ENCODE peak calls at places on chromosome 21, in seven cellular contexts. D is neuronal stem cell, U is H1, H is mesendoderm, V is mesenchymal stem cell, L is IMR-90, J is trophoblast cell. X is an unnamed sample.

GRCh38 chr21:35606136-35606535 is 454.2 kb downstream of the SETD4 start:
- DNase-seq in D (no peak), U (no peak), H (no peak), V (no peak), L (no peak), J (no peak), X (no peak)

GRCh38 chr21:20999567-21000169 is 1.5 kb downstream of the NCAM2 start:
- DNase-seq in D (peak; percentile 49), U (peak; percentile 70), H (peak; percentile 52), V (peak; percentile 51), L (peak; percentile 49), J (peak; percentile 34), X (peak; percentile 32)

GRCh38 chr21:31668651-31669491 is 9.4 kb downstream of the SOD1 start:
- DNase-seq in D (no peak), U (no peak), H (no peak), V (no peak), L (no peak), J (no peak), X (no peak)

GRCh38 chr21:36923270-36923669 is 43.2 kb downstream of the HLCS start:
- DNase-seq in D (no peak), U (no peak), H (no peak), V (peak; percentile 34), L (no peak), J (no peak), X (no peak)

GRCh38 chr21:29351691-29352090 is 53.0 kb downstream of the BACH1 start:
- DNase-seq in D (no peak), U (no peak), H (no peak), V (peak; percentile 78), L (peak; percentile 91), J (peak; percentile 62), X (no peak)

GRCh38 chr21:33383056-33383888 is 19.9 kb upstream of the IFNGR2 start:
- DNase-seq in D (no peak), U (no peak), H (no peak), V (peak; percentile 98), L (peak; percentile 94), J (peak; percentile 100), X (peak; percentile 45)

GRCh38 chr21:28811860-28812259 is 180.8 kb downstream of the LTN1 start:
- DNase-seq in D (no peak), U (no peak), H (no peak), V (no peak), L (no peak), J (no peak), X (no peak)

GRCh38 chr21:36422279-36423098 is 37.3 kb downstream of the CHAF1B start:
- DNase-seq in D (peak; percentile 64), U (peak; percentile 85), H (peak; percentile 95), V (peak; percentile 58), L (peak; percentile 71), J (peak; percentile 74), X (peak; percentile 86)

GRCh38 chr21:36773111-36773510 is 74.2 kb downstream of the SIM2 start:
- DNase-seq in D (no peak), U (no peak), H (no peak), V (peak; percentile 38), L (peak; percentile 89), J (no peak), X (no peak)

GRCh38 chr21:28805885-28806284 is 186.8 kb downstream of the LTN1 start:
- DNase-seq in D (no peak), U (no peak), H (no peak), V (peak; percentile 87), L (peak; percentile 97), J (no peak), X (no peak)

GRCh38 chr21:33116669-33117267 is 46.8 kb downstream of the OLIG1 start:
- DNase-seq in D (no peak), U (no peak), H (no peak), V (no peak), L (no peak), J (no peak), X (no peak)

GRCh38 chr21:36321325-36322082 is 1.5 kb downstream of the MORC3 start:
- DNase-seq in D (peak; percentile 9), U (no peak), H (peak; percentile 81), V (peak; percentile 45), L (peak; percentile 35), J (no peak), X (peak; percentile 46)

GRCh38 chr21:28393279-28393678 is 599.4 kb downstream of the LTN1 start:
- DNase-seq in D (no peak), U (no peak), H (no peak), V (no peak), L (peak; percentile 21), J (no peak), X (no peak)

GRCh38 chr21:17469727-17470126 is 43.1 kb upstream of the CXADR start:
- DNase-seq in D (no peak), U (no peak), H (no peak), V (no peak), L (no peak), J (no peak), X (no peak)

GRCh38 chr21:36478207-36478701 is 1.7 kb downstream of the CLDN14 start:
- DNase-seq in D (no peak), U (no peak), H (peak; percentile 52), V (peak; percentile 78), L (peak; percentile 88), J (peak; percentile 98), X (no peak)

GRCh38 chr21:43940329-43940653 is 71.8 kb upstream of the TRAPPC10 start:
- DNase-seq in D (no peak), U (no peak), H (no peak), V (no peak), L (no peak), J (no peak), X (no peak)

GRCh38 chr21:37266515-37267221 is 466 bp downstream of the VPS26C start:
- DNase-seq in D (peak; percentile 35), U (peak; percentile 74), H (peak; percentile 73), V (peak; percentile 60), L (peak; percentile 42), J (peak; percentile 89), X (no peak)

GRCh38 chr21:36976882-36977651 is 10.6 kb upstream of the HLCS start:
- DNase-seq in D (peak; percentile 60), U (peak; percentile 58), H (peak; percentile 90), V (peak; percentile 83), L (peak; percentile 75), J (peak; percentile 18), X (peak; percentile 61)

GRCh38 chr21:15455819-15456462 is 273.8 kb upstream of the USP25 start:
- DNase-seq in D (no peak), U (no peak), H (no peak), V (no peak), L (no peak), J (no peak), X (no peak)

GRCh38 chr21:42836767-42837301 is 42.5 kb downstream of the WDR4 start:
- DNase-seq in D (no peak), U (peak; percentile 39), H (no peak), V (no peak), L (no peak), J (no peak), X (no peak)
- H3K4ac ChIP-seq in D (no peak overlapping the region), U (no peak overlapping the region), H (no peak overlapping the region), V (no peak overlapping the region), L (no peak overlapping the region), J (no peak overlapping the region), X (no peak overlapping the region)

GRCh38 chr21:26389971-26390641 is 183.0 kb downstream of the CYYR1 start:
- DNase-seq in D (no peak), U (no peak), H (peak; percentile 21), V (peak; percentile 47), L (peak; percentile 21), J (peak; percentile 71), X (no peak)

GRCh38 chr21:26391166-26391565 is 181.9 kb downstream of the CYYR1 start:
- DNase-seq in D (no peak), U (no peak), H (no peak), V (peak; percentile 3), L (no peak), J (no peak), X (no peak)

GRCh38 chr21:26388731-26389231 is 184.3 kb downstream of the CYYR1 start:
- DNase-seq in D (no peak), U (no peak), H (peak; percentile 42), V (peak; percentile 50), L (peak; percentile 38), J (peak; percentile 63), X (no peak)

DNA sequence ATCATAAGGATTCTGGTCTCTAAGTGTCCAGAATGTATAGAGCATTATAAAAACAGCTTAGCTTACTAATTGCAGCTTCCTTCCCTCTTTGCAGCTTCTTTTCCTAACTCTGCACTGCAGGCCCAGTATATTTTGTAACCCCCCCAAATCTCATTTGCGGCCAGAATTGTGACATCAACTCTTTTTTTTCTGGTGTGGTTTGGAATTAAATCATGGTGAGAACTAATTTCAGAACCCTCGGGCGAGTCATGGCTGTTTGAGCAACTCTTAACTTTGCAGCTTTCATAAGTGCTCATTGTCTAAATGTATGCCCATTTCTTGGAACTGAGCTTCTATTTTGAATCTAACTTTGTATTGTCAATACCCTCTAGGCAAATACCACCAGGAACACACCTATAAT is 187.4 kb downstream of the CYYR1 start:
- DNase-seq in D (no peak), U (no peak), H (no peak), V (peak; percentile 4), L (no peak), J (no peak), X (no peak)
- H3K4ac ChIP-seq in D (no peak overlapping the region), U (no peak overlapping the region), H (no peak overlapping the region), V (no peak overlapping the region), L (no peak overlapping the region), J (no peak overlapping the region), X (no peak overlapping the region)

GRCh38 chr21:44954281-44954771 is 14.5 kb downstream of the SLX9 start:
- DNase-seq in D (no peak), U (no peak), H (no peak), V (no peak), L (no peak), J (no peak), X (no peak)
- H3K4ac ChIP-seq in D (no peak overlapping the region), U (no peak overlapping the region), H (no peak overlapping the region), V (no peak overlapping the region), L (no peak overlapping the region), J (no peak overlapping the region), X (no peak overlapping the region)

GRCh38 chr21:41135715-41136114 is 32.2 kb upstream of the BACE2 start:
- DNase-seq in D (no peak), U (no peak), H (no peak), V (no peak), L (no peak), J (no peak), X (no peak)

GRCh38 chr21:41137401-41137800 is 30.6 kb upstream of the BACE2 start:
- DNase-seq in D (no peak), U (no peak), H (no peak), V (no peak), L (no peak), J (no peak), X (no peak)

GRCh38 chr21:41136286-41136685 is 31.7 kb upstream of the BACE2 start:
- DNase-seq in D (no peak), U (no peak), H (no peak), V (no peak), L (no peak), J (no peak), X (no peak)

GRCh38 chr21:41130883-41131282 is 37.1 kb upstream of the BACE2 start:
- DNase-seq in D (no peak), U (no peak), H (no peak), V (no peak), L (no peak), J (no peak), X (no peak)

DNA sequence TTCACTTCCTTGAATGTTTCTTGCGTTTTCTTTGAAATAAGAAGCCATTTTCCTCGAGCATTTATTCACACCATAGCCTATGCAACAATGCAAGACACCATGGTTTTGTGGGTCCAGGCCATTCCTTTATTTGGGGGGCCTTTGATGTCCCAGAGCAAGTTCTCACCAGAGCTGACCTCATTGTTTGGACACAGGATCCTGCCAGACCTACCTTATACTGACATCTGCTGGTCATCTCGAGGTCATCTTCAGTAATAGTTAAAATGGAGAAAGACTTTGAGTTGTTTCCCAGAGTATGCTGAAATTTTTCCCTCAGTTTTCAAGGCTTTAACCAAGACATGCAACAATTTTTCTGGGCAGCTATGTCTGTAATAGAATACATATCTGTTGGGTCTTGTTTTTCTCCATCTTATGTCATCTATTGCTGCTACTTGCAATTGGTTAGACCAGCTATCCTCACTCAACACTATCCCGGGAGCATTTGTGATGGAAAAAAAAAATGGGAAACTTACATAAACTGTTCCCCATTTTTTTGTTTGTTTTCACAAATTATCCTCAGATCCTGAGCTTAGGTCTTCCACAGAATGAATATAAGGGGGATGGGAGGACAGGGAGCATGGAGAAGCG is 34.0 kb upstream of the BACE2 start:
- DNase-seq in D (peak; percentile 20), U (no peak), H (peak; percentile 60), V (peak; percentile 3), L (peak; percentile 54), J (peak; percentile 28), X (no peak)
- H3K4ac ChIP-seq in D (no peak overlapping the region), U (no peak overlapping the region), H (no peak overlapping the region), V (no peak overlapping the region), L (no peak overlapping the region), J (no peak overlapping the region), X (no peak overlapping the region)

X was measured in H9.